ENCODE peak calls at places on chromosomes 13 and 19, in six cellular contexts. One of them, this sample, is unnamed.

GRCh38 chr19:3057275-3057714 is 5.0 kb downstream of the TLE5 start:
- DNase-seq in spleen: peak
- DNase-seq in heart left ventricle: peak
- DNase-seq in GM12878: no peak
- DNase-seq in IMR-90: no peak
- DNase-seq in lower leg skin: peak
- DNase-seq in this sample: peak

GRCh38 chr19:57434386-57435061 is 601 bp upstream of the ZNF749 start:
- DNase-seq in spleen: no peak
- DNase-seq in heart left ventricle: no peak
- DNase-seq in GM12878: no peak
- DNase-seq in IMR-90: no peak
- DNase-seq in lower leg skin: no peak
- DNase-seq in this sample: no peak

GRCh38 chr13:31115616-31116015 is 46.1 kb downstream of the HSPH1 start:
- DNase-seq in spleen: no peak
- DNase-seq in heart left ventricle: no peak
- DNase-seq in GM12878: no peak
- DNase-seq in IMR-90: no peak
- DNase-seq in lower leg skin: peak
- DNase-seq in this sample: no peak

GRCh38 chr19:1003283-1003682 is 3.1 kb downstream of the GRIN3B start:
- DNase-seq in spleen: no peak
- DNase-seq in heart left ventricle: no peak
- DNase-seq in GM12878: no peak
- DNase-seq in IMR-90: no peak
- DNase-seq in lower leg skin: no peak
- DNase-seq in this sample: no peak

GRCh38 chr19:610071-610800 is 20.6 kb downstream of the HCN2 start:
- DNase-seq in spleen: peak
- DNase-seq in heart left ventricle: no peak
- DNase-seq in GM12878: no peak
- DNase-seq in IMR-90: no peak
- DNase-seq in lower leg skin: no peak
- DNase-seq in this sample: no peak

GRCh38 chr19:45591004-45591637 is 6.5 kb upstream of the OPA3 start:
- DNase-seq in spleen: peak
- DNase-seq in heart left ventricle: no peak
- DNase-seq in GM12878: no peak
- DNase-seq in IMR-90: peak
- DNase-seq in lower leg skin: no peak
- DNase-seq in this sample: peak

GRCh38 chr13:30881191-30881651 is 24.9 kb upstream of the MEDAG start:
- DNase-seq in spleen: no peak
- DNase-seq in heart left ventricle: peak
- DNase-seq in GM12878: no peak
- DNase-seq in IMR-90: no peak
- DNase-seq in lower leg skin: peak
- DNase-seq in this sample: peak

GRCh38 chr19:7386308-7386707 is 37.6 kb downstream of the ARHGEF18 start:
- DNase-seq in spleen: no peak
- DNase-seq in heart left ventricle: no peak
- DNase-seq in GM12878: no peak
- DNase-seq in IMR-90: no peak
- DNase-seq in lower leg skin: no peak
- DNase-seq in this sample: no peak

GRCh38 chr13:86095351-86095750 is 296.1 kb upstream of the SLITRK6 start:
- DNase-seq in spleen: no peak
- DNase-seq in heart left ventricle: no peak
- DNase-seq in GM12878: no peak
- DNase-seq in IMR-90: no peak
- DNase-seq in lower leg skin: no peak
- DNase-seq in this sample: no peak

GRCh38 chr19:33365676-33366075 is 7.8 kb upstream of the CEBPG start:
- DNase-seq in spleen: no peak
- DNase-seq in heart left ventricle: no peak
- DNase-seq in GM12878: no peak
- DNase-seq in IMR-90: no peak
- DNase-seq in lower leg skin: no peak
- DNase-seq in this sample: no peak

GRCh38 chr19:14416743-14417214 is 2.4 kb downstream of the DDX39A start:
- DNase-seq in spleen: no peak
- DNase-seq in heart left ventricle: no peak
- DNase-seq in GM12878: no peak
- DNase-seq in IMR-90: no peak
- DNase-seq in lower leg skin: peak
- DNase-seq in this sample: no peak

GRCh38 chr19:46211201-46211881 is 18.2 kb upstream of the IGFL1 start:
- DNase-seq in spleen: no peak
- DNase-seq in heart left ventricle: no peak
- DNase-seq in GM12878: no peak
- DNase-seq in IMR-90: no peak
- DNase-seq in lower leg skin: no peak
- DNase-seq in this sample: peak

GRCh38 chr13:33262069-33262487 is 23.5 kb downstream of the STARD13 start:
- DNase-seq in spleen: no peak
- DNase-seq in heart left ventricle: no peak
- DNase-seq in GM12878: no peak
- DNase-seq in IMR-90: peak
- DNase-seq in lower leg skin: no peak
- DNase-seq in this sample: no peak

GRCh38 chr13:114047358-114047881 is 73.5 kb upstream of the C13orf46 start:
- DNase-seq in spleen: no peak
- DNase-seq in heart left ventricle: no peak
- DNase-seq in GM12878: peak
- DNase-seq in IMR-90: peak
- DNase-seq in lower leg skin: no peak
- DNase-seq in this sample: no peak

GRCh38 chr13:112703935-112704633 is 14.2 kb downstream of the ATP11A start:
- DNase-seq in spleen: peak
- DNase-seq in heart left ventricle: no peak
- DNase-seq in GM12878: no peak
- DNase-seq in IMR-90: no peak
- DNase-seq in lower leg skin: no peak
- DNase-seq in this sample: no peak

GRCh38 chr13:80273717-80274116 is 67.2 kb downstream of the SPRY2 start:
- DNase-seq in spleen: no peak
- DNase-seq in heart left ventricle: no peak
- DNase-seq in GM12878: no peak
- DNase-seq in IMR-90: no peak
- DNase-seq in lower leg skin: no peak
- DNase-seq in this sample: no peak

GRCh38 chr13:42369071-42369795 is 97.3 kb downstream of the AKAP11 start:
- DNase-seq in spleen: no peak
- DNase-seq in heart left ventricle: no peak
- DNase-seq in GM12878: no peak
- DNase-seq in IMR-90: no peak
- DNase-seq in lower leg skin: no peak
- DNase-seq in this sample: no peak

GRCh38 chr13:50699874-50700663 is 143.4 kb downstream of the DLEU7 start:
- DNase-seq in spleen: no peak
- DNase-seq in heart left ventricle: no peak
- DNase-seq in GM12878: no peak
- DNase-seq in IMR-90: no peak
- DNase-seq in lower leg skin: no peak
- DNase-seq in this sample: peak

GRCh38 chr13:48749699-48750473 is 96.2 kb downstream of the CYSLTR2 start:
- DNase-seq in spleen: no peak
- DNase-seq in heart left ventricle: peak
- DNase-seq in GM12878: peak
- DNase-seq in IMR-90: peak
- DNase-seq in lower leg skin: peak
- DNase-seq in this sample: peak

GRCh38 chr19:58557253-58558065 is 952 bp downstream of the UBE2M start:
- DNase-seq in spleen: peak
- DNase-seq in heart left ventricle: peak
- DNase-seq in GM12878: no peak
- DNase-seq in IMR-90: no peak
- DNase-seq in lower leg skin: peak
- DNase-seq in this sample: no peak

GRCh38 chr19:58555920-58556632 is 1.2 kb upstream of the CHMP2A start:
- DNase-seq in spleen: peak
- DNase-seq in heart left ventricle: peak
- DNase-seq in GM12878: no peak
- DNase-seq in IMR-90: no peak
- DNase-seq in lower leg skin: peak
- DNase-seq in this sample: no peak

GRCh38 chr19:58555369-58555885 is 522 bp upstream of the CHMP2A start:
- DNase-seq in spleen: no peak
- DNase-seq in heart left ventricle: no peak
- DNase-seq in GM12878: no peak
- DNase-seq in IMR-90: no peak
- DNase-seq in lower leg skin: peak
- DNase-seq in this sample: peak

GRCh38 chr19:58558066-58558622 is at the start of gene UBE2M:
- DNase-seq in spleen: peak
- DNase-seq in heart left ventricle: peak
- DNase-seq in GM12878: no peak
- DNase-seq in IMR-90: no peak
- DNase-seq in lower leg skin: peak
- DNase-seq in this sample: peak

DNA sequence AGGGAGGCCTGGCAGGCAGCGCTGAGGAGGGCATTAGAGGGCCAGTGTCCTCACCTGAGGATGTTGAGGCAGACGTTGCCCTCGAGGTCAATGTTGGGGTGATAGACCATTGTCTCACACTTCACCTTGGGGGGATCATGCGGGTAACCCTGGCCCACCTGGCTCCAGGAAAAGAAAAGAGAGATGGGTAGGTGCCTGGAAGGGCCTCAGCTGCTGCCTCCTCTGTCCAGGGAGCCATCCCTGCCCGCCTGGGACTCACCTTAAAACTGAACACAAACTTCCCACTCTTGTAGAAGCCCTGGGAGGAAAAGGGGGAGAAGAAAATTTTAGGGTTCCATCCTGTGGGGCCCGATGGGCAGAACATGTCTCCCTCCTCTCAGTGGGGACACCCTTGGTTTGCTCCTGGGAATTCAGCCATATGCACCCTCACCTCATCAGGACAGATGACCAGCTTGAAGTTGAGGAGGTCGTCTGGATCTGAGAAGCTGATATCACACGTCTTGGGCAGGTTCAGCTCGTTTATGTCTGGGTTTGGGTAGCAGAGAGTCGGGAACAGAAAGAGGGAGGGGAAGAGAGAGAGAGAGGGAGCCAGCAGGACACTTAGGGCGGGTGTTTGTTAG is 1.7 kb downstream of the UBE2M start:
- DNase-seq in spleen: peak
- DNase-seq in heart left ventricle: peak
- DNase-seq in GM12878: no peak
- DNase-seq in IMR-90: no peak
- DNase-seq in lower leg skin: peak
- DNase-seq in this sample: no peak
- H3K4me3 ChIP-seq in spleen: peak
- H3K4me3 ChIP-seq in heart left ventricle: peak
- H3K4me3 ChIP-seq in GM12878: peak
- H3K4me3 ChIP-seq in IMR-90: peak
- H3K4me3 ChIP-seq in lower leg skin: no peak
- H3K4me3 ChIP-seq in this sample: peak

DNA sequence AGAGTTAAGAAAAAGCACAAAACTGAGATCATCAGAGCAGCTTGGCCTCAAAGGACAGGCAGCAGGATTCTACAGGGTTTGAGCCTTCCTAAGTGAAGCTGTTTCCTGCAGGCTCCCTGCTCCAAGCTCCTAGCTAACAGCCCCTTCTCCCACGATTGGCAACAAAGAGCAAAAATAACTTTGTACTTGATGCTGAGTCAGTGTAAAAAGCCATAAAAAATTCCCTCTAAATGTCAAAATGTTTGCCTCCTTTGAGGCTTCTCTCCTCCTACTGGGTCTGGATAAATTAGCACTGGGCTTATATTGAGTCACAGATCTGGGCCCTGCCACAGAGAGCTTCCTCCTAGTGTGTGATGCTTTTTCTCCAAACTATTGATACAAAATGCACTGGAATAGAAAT is 153.3 kb downstream of the TNFRSF19 start:
- DNase-seq in spleen: no peak
- DNase-seq in heart left ventricle: no peak
- DNase-seq in GM12878: no peak
- DNase-seq in IMR-90: peak
- DNase-seq in lower leg skin: no peak
- DNase-seq in this sample: no peak
- TF ChIP-seq CTCF in spleen: no peak
- TF ChIP-seq CTCF in heart left ventricle: no peak
- TF ChIP-seq CTCF in GM12878: no peak
- TF ChIP-seq CTCF in IMR-90: peak
- TF ChIP-seq CTCF in lower leg skin: no peak
- TF ChIP-seq CTCF in this sample: no peak

GRCh38 chr19:13012390-13012689 is 17.1 kb downstream of the NFIX start:
- DNase-seq in spleen: no peak
- DNase-seq in heart left ventricle: no peak
- DNase-seq in GM12878: no peak
- DNase-seq in IMR-90: no peak
- DNase-seq in lower leg skin: no peak
- DNase-seq in this sample: no peak

GRCh38 chr19:13011653-13012389 is 16.5 kb downstream of the NFIX start:
- DNase-seq in spleen: no peak
- DNase-seq in heart left ventricle: no peak
- DNase-seq in GM12878: no peak
- DNase-seq in IMR-90: no peak
- DNase-seq in lower leg skin: no peak
- DNase-seq in this sample: no peak

GRCh38 chr19:13010992-13011652 is 15.8 kb downstream of the NFIX start:
- DNase-seq in spleen: no peak
- DNase-seq in heart left ventricle: no peak
- DNase-seq in GM12878: no peak
- DNase-seq in IMR-90: no peak
- DNase-seq in lower leg skin: no peak
- DNase-seq in this sample: no peak

GRCh38 chr19:13008926-13009787 is 13.9 kb downstream of the NFIX start:
- DNase-seq in spleen: no peak
- DNase-seq in heart left ventricle: no peak
- DNase-seq in GM12878: no peak
- DNase-seq in IMR-90: no peak
- DNase-seq in lower leg skin: no peak
- DNase-seq in this sample: no peak

GRCh38 chr19:13010038-13010991 is 15.0 kb downstream of the NFIX start:
- DNase-seq in spleen: no peak
- DNase-seq in heart left ventricle: peak
- DNase-seq in GM12878: no peak
- DNase-seq in IMR-90: no peak
- DNase-seq in lower leg skin: no peak
- DNase-seq in this sample: no peak
- TF ChIP-seq POLR2A in spleen: no peak
- TF ChIP-seq POLR2A in heart left ventricle: no peak
- TF ChIP-seq POLR2A in GM12878: no peak
- TF ChIP-seq POLR2A in IMR-90: no peak
- TF ChIP-seq POLR2A in lower leg skin: no peak
- TF ChIP-seq POLR2A in this sample: no peak

GRCh38 chr19:39336483-39336882 is 640 bp upstream of the GMFG start:
- DNase-seq in spleen: no peak
- DNase-seq in heart left ventricle: no peak
- DNase-seq in GM12878: no peak
- DNase-seq in IMR-90: no peak
- DNase-seq in lower leg skin: no peak
- DNase-seq in this sample: no peak
- H3K4me3 ChIP-seq in spleen: peak
- H3K4me3 ChIP-seq in heart left ventricle: no peak
- H3K4me3 ChIP-seq in GM12878: no peak
- H3K4me3 ChIP-seq in IMR-90: no peak
- H3K4me3 ChIP-seq in lower leg skin: no peak
- H3K4me3 ChIP-seq in this sample: no peak